ENCODE peak calls at places on chromosomes 6 and 20, in seven cellular contexts. H, G, C, M, B, S and U are unnamed samples.

GRCh38 chr6:55826941-55827340 is 48.4 kb downstream of the BMP5 start:
- DNase-seq in H (no peak), G (no peak), C (no peak), M (no peak), B (no peak), S (no peak), U (no peak)

GRCh38 chr6:149065658-149066556 is 251.6 kb upstream of the TAB2 start:
- DNase-seq in H (no peak), G (peak), C (no peak), M (no peak), B (no peak), S (no peak), U (no peak)

GRCh38 chr20:3315110-3315509 is 76.1 kb upstream of the SLC4A11 start:
- DNase-seq in H (no peak), G (peak), C (no peak), M (no peak), B (no peak), S (no peak), U (peak)

GRCh38 chr6:169975286-169975685 is 223.9 kb downstream of the ERMARD start:
- DNase-seq in H (no peak), G (no peak), C (no peak), M (no peak), B (no peak), S (peak), U (no peak)

GRCh38 chr6:154399097-154399496 is 42.5 kb upstream of the IPCEF1 start:
- DNase-seq in H (no peak), G (peak), C (no peak), M (no peak), B (no peak), S (no peak), U (peak)

GRCh38 chr6:122604676-122605075 is 5.5 kb upstream of the PKIB start:
- DNase-seq in H (no peak), G (no peak), C (no peak), M (no peak), B (no peak), S (no peak), U (no peak)

GRCh38 chr6:166809721-166810120 is 146.6 kb downstream of the RNASET2 start:
- DNase-seq in H (no peak), G (no peak), C (no peak), M (no peak), B (no peak), S (no peak), U (no peak)

GRCh38 chr6:56046576-56046975 is 171.2 kb upstream of the BMP5 start:
- DNase-seq in H (no peak), G (no peak), C (peak), M (no peak), B (no peak), S (no peak), U (peak)

GRCh38 chr6:114390176-114390575 is 47.4 kb upstream of the HS3ST5 start:
- DNase-seq in H (no peak), G (no peak), C (no peak), M (no peak), B (no peak), S (no peak), U (no peak)

GRCh38 chr20:8183526-8183925 is 51.5 kb downstream of the PLCB1 start:
- DNase-seq in H (no peak), G (peak), C (no peak), M (no peak), B (no peak), S (no peak), U (peak)

GRCh38 chr6:143229402-143229801 is 168.7 kb downstream of the AIG1 start:
- DNase-seq in H (no peak), G (no peak), C (no peak), M (no peak), B (no peak), S (no peak), U (no peak)

GRCh38 chr6:166490671-166491500 is 95.6 kb downstream of the RAMACL start:
- DNase-seq in H (peak), G (peak), C (peak), M (no peak), B (no peak), S (peak), U (no peak)

GRCh38 chr6:68238097-68238597 is 396.9 kb upstream of the ADGRB3 start:
- DNase-seq in H (no peak), G (peak), C (no peak), M (no peak), B (no peak), S (no peak), U (no peak)

GRCh38 chr6:53796451-53796780 is 1.6 kb downstream of the LRRC1 start:
- DNase-seq in H (no peak), G (no peak), C (no peak), M (no peak), B (no peak), S (no peak), U (no peak)

GRCh38 chr6:157258878-157259277 is 64.4 kb downstream of the TMEM242 start:
- DNase-seq in H (no peak), G (no peak), C (no peak), M (no peak), B (no peak), S (peak), U (no peak)

GRCh38 chr6:56370127-56370540 is 122.8 kb upstream of the COL21A1 start:
- DNase-seq in H (peak), G (peak), C (peak), M (no peak), B (no peak), S (peak), U (peak)

GRCh38 chr20:49352821-49353220 is 75.0 kb upstream of the ZNFX1 start:
- DNase-seq in H (no peak), G (no peak), C (no peak), M (no peak), B (no peak), S (no peak), U (no peak)

GRCh38 chr6:101544286-101544685 is 150.8 kb downstream of the GRIK2 start:
- DNase-seq in H (no peak), G (no peak), C (no peak), M (no peak), B (no peak), S (no peak), U (peak)

GRCh38 chr20:8535403-8536003 is 403.4 kb downstream of the PLCB1 start:
- DNase-seq in H (no peak), G (peak), C (no peak), M (peak), B (no peak), S (no peak), U (peak)

GRCh38 chr6:160750276-160750689 is 48.2 kb downstream of the PLG start:
- DNase-seq in H (no peak), G (no peak), C (no peak), M (no peak), B (no peak), S (no peak), U (no peak)

GRCh38 chr20:10531848-10532247 is 96.7 kb downstream of the SLX4IP start:
- DNase-seq in H (no peak), G (peak), C (no peak), M (no peak), B (no peak), S (no peak), U (no peak)

GRCh38 chr20:50330504-50331313 is 140.1 kb downstream of the CEBPB start:
- DNase-seq in H (no peak), G (no peak), C (no peak), M (no peak), B (no peak), S (no peak), U (no peak)

GRCh38 chr20:46811328-46812084 is 83.1 kb upstream of the EYA2 start:
- DNase-seq in H (peak), G (no peak), C (no peak), M (no peak), B (no peak), S (no peak), U (no peak)

GRCh38 chr6:148532698-148533097 is 190.1 kb downstream of the SASH1 start:
- DNase-seq in H (no peak), G (no peak), C (no peak), M (no peak), B (no peak), S (no peak), U (no peak)

GRCh38 chr6:31186052-31186734 is 15.7 kb upstream of the POU5F1 start:
- DNase-seq in H (no peak), G (peak), C (peak), M (no peak), B (no peak), S (peak), U (no peak)

GRCh38 chr6:134797400-134798113 is 152.3 kb downstream of the ALDH8A1 start:
- DNase-seq in H (no peak), G (no peak), C (no peak), M (no peak), B (no peak), S (no peak), U (no peak)

GRCh38 chr20:36779656-36780025 is 6.1 kb upstream of the DSN1 start:
- DNase-seq in H (no peak), G (no peak), C (no peak), M (no peak), B (no peak), S (no peak), U (no peak)

GRCh38 chr6:35929601-35930000 is 8.7 kb upstream of the SRPK1 start:
- DNase-seq in H (no peak), G (no peak), C (no peak), M (no peak), B (no peak), S (no peak), U (no peak)

GRCh38 chr20:51529027-51529749 is 13.3 kb downstream of the NFATC2 start:
- DNase-seq in H (no peak), G (peak), C (no peak), M (peak), B (peak), S (no peak), U (peak)

GRCh38 chr6:143267740-143268139 is 182.8 kb downstream of the ADAT2 start:
- DNase-seq in H (no peak), G (peak), C (no peak), M (no peak), B (no peak), S (no peak), U (no peak)

GRCh38 chr6:166056637-166057036 is 111.0 kb downstream of the TBXT start:
- DNase-seq in H (no peak), G (peak), C (peak), M (no peak), B (no peak), S (no peak), U (peak)

GRCh38 chr6:121590941-121591340 is 155.5 kb downstream of the GJA1 start:
- DNase-seq in H (no peak), G (no peak), C (no peak), M (no peak), B (no peak), S (no peak), U (no peak)

GRCh38 chr6:161242779-161243693 is 30.8 kb downstream of the AGPAT4 start:
- DNase-seq in H (no peak), G (peak), C (no peak), M (peak), B (no peak), S (no peak), U (peak)